ENCODE peak calls at places on chromosomes 7 and 10, in six cellular contexts. One of them, this sample, is unnamed.

GRCh38 chr7:18770852-18771251 is 275.3 kb downstream of the HDAC9 start:
- DNase-seq in K562: no peak
- DNase-seq in HepG2: no peak
- DNase-seq in GM12878: no peak
- DNase-seq in HCT116: no peak
- DNase-seq in H1: no peak
- DNase-seq in this sample: no peak

GRCh38 chr7:17706734-17707133 is 233.6 kb downstream of the SNX13 start:
- DNase-seq in K562: peak; percentile 39
- DNase-seq in HCT116: peak; percentile 65
- DNase-seq in HepG2: peak; percentile 46
- DNase-seq in H1: no peak
- DNase-seq in GM12878: peak; percentile 12
- DNase-seq in this sample: peak; percentile 60

GRCh38 chr7:41915861-41916260 is 213.0 kb upstream of the INHBA start:
- DNase-seq in HCT116: no peak
- DNase-seq in K562: no peak
- DNase-seq in HepG2: no peak
- DNase-seq in GM12878: no peak
- DNase-seq in H1: no peak
- DNase-seq in this sample: no peak

GRCh38 chr10:114687459-114687858 is 29.4 kb upstream of the ABLIM1 start:
- DNase-seq in HepG2: no peak
- DNase-seq in H1: no peak
- DNase-seq in GM12878: no peak
- DNase-seq in K562: no peak
- DNase-seq in HCT116: no peak
- DNase-seq in this sample: no peak

GRCh38 chr10:112678581-112678980 is 231.6 kb downstream of the VTI1A start:
- DNase-seq in GM12878: no peak
- DNase-seq in K562: no peak
- DNase-seq in HCT116: no peak
- DNase-seq in HepG2: peak; percentile 94
- DNase-seq in H1: no peak
- DNase-seq in this sample: no peak

GRCh38 chr7:30029696-30030095 is 1.5 kb downstream of the PLEKHA8 start:
- DNase-seq in HCT116: no peak
- DNase-seq in H1: no peak
- DNase-seq in K562: no peak
- DNase-seq in HepG2: no peak
- DNase-seq in GM12878: no peak
- DNase-seq in this sample: no peak

GRCh38 chr7:33853361-33854062 is 51.8 kb upstream of the BMPER start:
- DNase-seq in K562: no peak
- DNase-seq in H1: no peak
- DNase-seq in HCT116: no peak
- DNase-seq in GM12878: no peak
- DNase-seq in HepG2: no peak
- DNase-seq in this sample: no peak

GRCh38 chr10:88835095-88835909 is 16.3 kb downstream of the ANKRD22 start:
- DNase-seq in HCT116: peak; percentile 83
- DNase-seq in GM12878: peak; percentile 59
- DNase-seq in K562: peak; percentile 47
- DNase-seq in H1: no peak
- DNase-seq in HepG2: peak; percentile 68
- DNase-seq in this sample: peak; percentile 81

GRCh38 chr10:122515022-122515424 is 45.5 kb upstream of the DMBT1 start:
- DNase-seq in HCT116: no peak
- DNase-seq in HepG2: no peak
- DNase-seq in K562: no peak
- DNase-seq in GM12878: no peak
- DNase-seq in H1: no peak
- DNase-seq in this sample: no peak

GRCh38 chr7:99562832-99563231 is 4.4 kb downstream of the ZNF655 start:
- DNase-seq in HCT116: peak; percentile 96
- DNase-seq in GM12878: no peak
- DNase-seq in K562: peak; percentile 80
- DNase-seq in H1: no peak
- DNase-seq in HepG2: peak; percentile 67
- DNase-seq in this sample: no peak

GRCh38 chr7:44375236-44375699 is 49.9 kb upstream of the CAMK2B start:
- DNase-seq in HepG2: peak; percentile 49
- DNase-seq in GM12878: no peak
- DNase-seq in K562: peak; percentile 47
- DNase-seq in H1: no peak
- DNase-seq in HCT116: no peak
- DNase-seq in this sample: peak; percentile 73

GRCh38 chr10:85615556-85615955 is 751.0 kb downstream of the GRID1 start:
- DNase-seq in H1: no peak
- DNase-seq in HCT116: no peak
- DNase-seq in GM12878: no peak
- DNase-seq in K562: no peak
- DNase-seq in HepG2: no peak
- DNase-seq in this sample: no peak

GRCh38 chr7:100589341-100589935 is 3.3 kb downstream of the FBXO24 start:
- DNase-seq in H1: no peak
- DNase-seq in HepG2: no peak
- DNase-seq in K562: no peak
- DNase-seq in GM12878: no peak
- DNase-seq in HCT116: no peak
- DNase-seq in this sample: peak; percentile 40

GRCh38 chr10:66844176-66844947 is 81.5 kb upstream of the LRRTM3 start:
- DNase-seq in HCT116: no peak
- DNase-seq in K562: no peak
- DNase-seq in H1: no peak
- DNase-seq in HepG2: no peak
- DNase-seq in GM12878: no peak
- DNase-seq in this sample: no peak

GRCh38 chr10:113751116-113751728 is at the start of gene PLEKHS1:
- DNase-seq in H1: no peak
- DNase-seq in GM12878: no peak
- DNase-seq in HepG2: no peak
- DNase-seq in HCT116: no peak
- DNase-seq in K562: no peak
- DNase-seq in this sample: no peak

GRCh38 chr7:106986450-106986977 is 58.0 kb upstream of the PRKAR2B start:
- DNase-seq in HepG2: no peak
- DNase-seq in GM12878: no peak
- DNase-seq in K562: peak; percentile 81
- DNase-seq in H1: no peak
- DNase-seq in HCT116: no peak
- DNase-seq in this sample: no peak

GRCh38 chr7:128876127-128876526 is 13.5 kb downstream of the ATP6V1F start:
- DNase-seq in GM12878: no peak
- DNase-seq in HCT116: no peak
- DNase-seq in K562: no peak
- DNase-seq in H1: no peak
- DNase-seq in HepG2: no peak
- DNase-seq in this sample: no peak

GRCh38 chr7:131244259-131244852 is 83.3 kb upstream of the MKLN1 start:
- DNase-seq in HCT116: peak; percentile 35
- DNase-seq in GM12878: no peak
- DNase-seq in K562: no peak
- DNase-seq in H1: peak; percentile 49
- DNase-seq in HepG2: peak; percentile 35
- DNase-seq in this sample: no peak

GRCh38 chr10:87976101-87976743 is 112.8 kb downstream of the PTEN start:
- DNase-seq in HCT116: no peak
- DNase-seq in H1: no peak
- DNase-seq in GM12878: no peak
- DNase-seq in HepG2: no peak
- DNase-seq in K562: no peak
- DNase-seq in this sample: no peak

GRCh38 chr10:125881192-125881591 is at the start of gene DHX32:
- DNase-seq in K562: no peak
- DNase-seq in GM12878: no peak
- DNase-seq in HCT116: no peak
- DNase-seq in HepG2: no peak
- DNase-seq in H1: no peak
- DNase-seq in this sample: peak; percentile 28

GRCh38 chr7:107373354-107373753 is 96.5 kb upstream of the GPR22 start:
- DNase-seq in GM12878: no peak
- DNase-seq in HCT116: no peak
- DNase-seq in HepG2: no peak
- DNase-seq in K562: no peak
- DNase-seq in H1: no peak
- DNase-seq in this sample: no peak

GRCh38 chr7:83305027-83305426 is 142.3 kb upstream of the PCLO start:
- DNase-seq in HCT116: no peak
- DNase-seq in GM12878: no peak
- DNase-seq in K562: no peak
- DNase-seq in HepG2: no peak
- DNase-seq in H1: no peak
- DNase-seq in this sample: no peak

GRCh38 chr10:71262027-71262426 is 49.7 kb downstream of the UNC5B start:
- DNase-seq in H1: no peak
- DNase-seq in HepG2: no peak
- DNase-seq in HCT116: no peak
- DNase-seq in K562: no peak
- DNase-seq in GM12878: no peak
- DNase-seq in this sample: no peak

GRCh38 chr7:88147949-88148348 is 71.9 kb downstream of the SRI start:
- DNase-seq in GM12878: no peak
- DNase-seq in H1: no peak
- DNase-seq in HepG2: no peak
- DNase-seq in K562: no peak
- DNase-seq in HCT116: no peak
- DNase-seq in this sample: no peak

GRCh38 chr7:20561466-20561865 is 54.0 kb upstream of the ABCB5 start:
- DNase-seq in H1: no peak
- DNase-seq in HepG2: peak; percentile 21
- DNase-seq in K562: no peak
- DNase-seq in HCT116: no peak
- DNase-seq in GM12878: no peak
- DNase-seq in this sample: no peak

GRCh38 chr7:147498081-147498480 is 1092.5 kb upstream of the C7orf33 start:
- DNase-seq in HepG2: no peak
- DNase-seq in K562: no peak
- DNase-seq in GM12878: no peak
- DNase-seq in HCT116: no peak
- DNase-seq in H1: no peak
- DNase-seq in this sample: no peak

GRCh38 chr7:144908943-144909556 is 73.2 kb upstream of the TPK1 start:
- DNase-seq in HepG2: no peak
- DNase-seq in K562: no peak
- DNase-seq in HCT116: no peak
- DNase-seq in H1: no peak
- DNase-seq in GM12878: no peak
- DNase-seq in this sample: peak; percentile 12

GRCh38 chr7:91034459-91035368 is 229.5 kb upstream of the FZD1 start:
- DNase-seq in GM12878: no peak
- DNase-seq in HCT116: peak; percentile 28
- DNase-seq in HepG2: peak; percentile 8
- DNase-seq in H1: no peak
- DNase-seq in K562: peak; percentile 47
- DNase-seq in this sample: peak; percentile 61

DNA sequence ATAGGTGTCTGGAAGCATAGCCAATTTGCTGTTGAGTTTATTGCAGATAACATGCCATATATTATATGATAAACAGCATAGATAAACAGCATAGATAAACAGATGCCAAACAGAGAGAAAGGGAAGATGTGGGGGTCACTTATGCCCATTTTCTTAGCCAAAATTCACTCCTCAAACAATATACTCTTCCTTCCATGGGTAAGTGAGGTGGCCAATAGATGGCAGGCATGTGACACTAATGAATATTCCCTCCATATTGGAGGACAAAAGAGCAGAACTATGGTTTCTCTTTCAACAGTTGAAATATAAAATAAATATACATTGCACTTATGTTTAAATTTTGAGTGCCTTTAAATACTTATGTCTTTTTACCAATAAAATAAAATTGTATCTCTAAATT is 1212.8 kb downstream of the REEP3 start:
- DNase-seq in HepG2: peak; percentile 32
- DNase-seq in GM12878: no peak
- DNase-seq in K562: no peak
- DNase-seq in HCT116: peak; percentile 33
- DNase-seq in H1: no peak
- DNase-seq in this sample: peak; percentile 13
- TF ChIP-seq CTCF in HepG2: peak; percentile 63
- TF ChIP-seq CTCF in GM12878: peak; percentile 17
- TF ChIP-seq CTCF in K562: peak; percentile 38
- TF ChIP-seq CTCF in HCT116: peak; percentile 37
- TF ChIP-seq CTCF in H1: no peak
- TF ChIP-seq CTCF in this sample: no peak

GRCh38 chr10:5038703-5039102 is 35.0 kb upstream of the AKR1C2 start:
- DNase-seq in GM12878: no peak
- DNase-seq in K562: no peak
- DNase-seq in HCT116: no peak
- DNase-seq in H1: no peak
- DNase-seq in HepG2: no peak
- DNase-seq in this sample: no peak
- TF ChIP-seq ATF3 in GM12878: no peak
- TF ChIP-seq ATF3 in K562: no peak
- TF ChIP-seq ATF3 in HCT116: no peak
- TF ChIP-seq ATF3 in H1: no peak
- TF ChIP-seq ATF3 in HepG2: no peak
- TF ChIP-seq ATF3 in this sample: no peak

DNA sequence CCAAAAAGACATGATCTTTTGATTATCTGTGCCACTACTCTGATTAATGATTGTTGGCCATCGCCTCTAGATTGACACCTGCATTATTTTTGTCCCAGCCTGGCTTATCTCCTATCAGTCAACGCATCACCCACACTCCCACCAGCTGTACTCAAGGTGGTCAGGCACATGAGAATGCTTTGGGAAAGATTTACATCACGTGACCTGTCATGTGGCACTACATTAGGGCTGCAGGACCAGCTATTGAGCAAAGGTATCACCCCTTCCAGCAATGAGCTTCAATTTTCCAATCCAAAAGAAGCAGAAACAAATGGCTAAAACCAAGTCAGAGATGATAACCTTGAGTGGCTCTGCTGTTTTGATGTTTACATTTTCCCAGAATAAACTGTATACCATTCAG is 204.3 kb downstream of the PLXNA4 start:
- DNase-seq in H1: no peak
- DNase-seq in HepG2: no peak
- DNase-seq in K562: no peak
- DNase-seq in GM12878: no peak
- DNase-seq in HCT116: no peak
- DNase-seq in this sample: no peak
- TF ChIP-seq CTCF in H1: no peak
- TF ChIP-seq CTCF in HepG2: no peak
- TF ChIP-seq CTCF in K562: no peak
- TF ChIP-seq CTCF in GM12878: no peak
- TF ChIP-seq CTCF in HCT116: no peak
- TF ChIP-seq CTCF in this sample: no peak

DNA sequence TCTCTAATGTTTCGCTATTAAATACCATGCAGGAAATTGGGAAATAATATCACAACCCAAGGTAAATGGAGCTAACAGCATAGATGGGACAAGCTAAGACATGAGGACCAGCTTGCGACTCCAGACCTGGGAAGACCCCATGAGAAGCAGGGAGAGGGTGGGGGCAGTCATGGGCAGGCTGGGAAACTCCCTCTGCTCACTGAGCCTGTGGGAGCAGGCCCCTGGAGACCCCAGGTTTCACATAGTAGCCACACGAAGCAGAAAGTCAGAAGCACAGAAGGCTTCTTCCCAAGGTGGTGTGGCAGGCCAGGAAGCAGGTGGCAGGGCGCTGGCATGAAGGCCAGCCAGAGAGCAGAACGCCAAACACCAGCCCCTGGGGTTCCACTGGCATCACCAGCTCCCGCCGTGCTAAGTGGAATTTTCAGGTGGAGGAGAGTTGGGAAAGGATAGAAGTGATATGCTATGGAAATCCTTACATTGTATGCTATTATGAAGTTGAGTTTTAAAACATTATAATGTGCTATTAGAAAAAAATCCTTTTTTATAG is 99.9 kb upstream of the RNF32 start:
- DNase-seq in HepG2: no peak
- DNase-seq in HCT116: no peak
- DNase-seq in K562: no peak
- DNase-seq in H1: no peak
- DNase-seq in GM12878: no peak
- DNase-seq in this sample: no peak
- TF ChIP-seq ATF3 in HepG2: no peak
- TF ChIP-seq ATF3 in HCT116: no peak
- TF ChIP-seq ATF3 in K562: no peak
- TF ChIP-seq ATF3 in H1: no peak
- TF ChIP-seq ATF3 in GM12878: no peak
- TF ChIP-seq ATF3 in this sample: no peak

This sample was measured in WTC11.